ENCODE peak calls at places on chromosomes 12 and 14, in five cellular contexts. E is ovary, Y is sigmoid colon, M is aorta, H is left ventricle myocardium inferior. S is an unnamed sample.

GRCh38 chr14:81323621-81324400 is 76.3 kb downstream of the STON2 start:
- DNase-seq in E (no peak), H (no peak), M (no peak), Y (no peak), S (peak; percentile 57)

GRCh38 chr12:113688313-113688712 is 216.6 kb upstream of the LHX5 start:
- DNase-seq in E (no peak), M (no peak), Y (no peak), H (no peak), S (no peak)

GRCh38 chr14:54278087-54278486 is 118.7 kb upstream of the CDKN3 start:
- DNase-seq in H (no peak), M (no peak), E (no peak), Y (no peak), S (no peak)

GRCh38 chr12:752673-753400 is 458 bp downstream of the WNK1 start:
- DNase-seq in Y (no peak), E (peak; percentile 73), M (peak; percentile 89), H (peak; percentile 57), S (peak; percentile 59)

GRCh38 chr12:104060791-104061190 is 3.5 kb upstream of the HCFC2 start:
- DNase-seq in E (no peak), M (no peak), H (no peak), Y (no peak), S (no peak)

GRCh38 chr12:94047781-94048567 is 100.4 kb upstream of the PLXNC1 start:
- DNase-seq in Y (no peak), M (no peak), E (no peak), H (no peak), S (no peak)

GRCh38 chr12:108054496-108054895 is 74.6 kb upstream of the WSCD2 start:
- DNase-seq in H (no peak), E (no peak), Y (no peak), M (no peak), S (no peak)

GRCh38 chr12:93857279-93857894 is 180.2 kb downstream of the CRADD start:
- DNase-seq in H (no peak), M (no peak), Y (no peak), E (no peak), S (peak; percentile 25)

GRCh38 chr12:46230985-46231384 is 37.9 kb downstream of the SLC38A1 start:
- DNase-seq in E (no peak), Y (no peak), H (no peak), M (no peak), S (no peak)

GRCh38 chr14:104682107-104682593 is 7.3 kb upstream of the INF2 start:
- DNase-seq in M (no peak), Y (peak; percentile 62), H (peak; percentile 17), E (no peak), S (peak; percentile 53)

GRCh38 chr12:388547-389137 is 478 bp downstream of the KDM5A start:
- DNase-seq in H (peak; percentile 15), M (no peak), E (no peak), Y (no peak), S (peak; percentile 20)

GRCh38 chr14:72525087-72525909 is 368.6 kb downstream of the DPF3 start:
- DNase-seq in H (no peak), Y (no peak), M (no peak), E (no peak), S (no peak)

GRCh38 chr14:23101213-23101970 is 3.4 kb downstream of the CIROP start:
- DNase-seq in Y (no peak), E (no peak), H (no peak), M (peak; percentile 57), S (no peak)

GRCh38 chr12:56129210-56129691 is 1.2 kb downstream of the ESYT1 start:
- DNase-seq in M (peak; percentile 92), Y (peak; percentile 88), E (peak; percentile 74), H (peak; percentile 65), S (peak; percentile 68)

GRCh38 chr12:130161261-130162231 is 718 bp upstream of the FZD10 start:
- DNase-seq in H (peak; percentile 27), Y (no peak), E (peak; percentile 47), M (peak; percentile 83), S (peak; percentile 26)

GRCh38 chr14:104562606-104563005 is 17.0 kb upstream of the C14orf180 start:
- DNase-seq in H (no peak), Y (no peak), E (no peak), M (peak; percentile 52), S (no peak)

GRCh38 chr12:79174656-79175055 is 310.1 kb downstream of the SYT1 start:
- DNase-seq in H (no peak), Y (no peak), E (no peak), M (no peak), S (peak; percentile 33)

GRCh38 chr14:29629839-29630238 is 297.8 kb downstream of the PRKD1 start:
- DNase-seq in Y (no peak), M (no peak), E (no peak), H (no peak), S (no peak)

GRCh38 chr12:16110596-16110995 is 166.9 kb downstream of the SLC15A5 start:
- DNase-seq in Y (no peak), E (no peak), M (no peak), H (no peak), S (no peak)

GRCh38 chr12:39300799-39301198 is 142.1 kb downstream of the KIF21A start:
- DNase-seq in M (no peak), E (no peak), H (no peak), Y (no peak), S (no peak)

GRCh38 chr14:64423987-64424386 is 35.8 kb downstream of the MTHFD1 start:
- DNase-seq in Y (no peak), M (no peak), H (no peak), E (no peak), S (peak; percentile 61)

GRCh38 chr14:88616697-88617096 is 53.9 kb downstream of the ZC3H14 start:
- DNase-seq in Y (no peak), M (no peak), E (no peak), H (no peak), S (no peak)

GRCh38 chr12:114945351-114945750 is 261.4 kb upstream of the TBX3 start:
- DNase-seq in Y (no peak), H (no peak), E (no peak), M (no peak), S (no peak)

GRCh38 chr12:41802803-41803202 is 341.9 kb downstream of the GXYLT1 start:
- DNase-seq in M (no peak), H (no peak), E (no peak), Y (no peak), S (no peak)

GRCh38 chr12:43004908-43005307 is 415.4 kb upstream of the PRICKLE1 start:
- DNase-seq in M (no peak), H (no peak), E (no peak), Y (no peak), S (no peak)

GRCh38 chr14:23056956-23057756 is at the start of gene CDH24:
- DNase-seq in E (peak; percentile 73), Y (peak; percentile 86), M (peak; percentile 90), H (peak; percentile 75), S (peak; percentile 79)

GRCh38 chr12:30146561-30146960 is 362.8 kb upstream of the TMTC1 start:
- DNase-seq in E (no peak), Y (no peak), M (no peak), H (no peak), S (no peak)

GRCh38 chr14:70789361-70789760 is 20.0 kb downstream of the MAP3K9 start:
- DNase-seq in H (no peak), Y (no peak), M (no peak), E (peak; percentile 73), S (peak; percentile 1)

GRCh38 chr12:77742631-77743030 is 88.1 kb upstream of the NAV3 start:
- DNase-seq in H (no peak), M (no peak), E (no peak), Y (no peak), S (no peak)

GRCh38 chr12:77751939-77752338 is 78.8 kb upstream of the NAV3 start:
- DNase-seq in M (no peak), H (no peak), E (no peak), Y (no peak), S (no peak)

GRCh38 chr12:77741974-77742517 is 88.6 kb upstream of the NAV3 start:
- DNase-seq in M (no peak), H (no peak), E (no peak), Y (no peak), S (no peak)

GRCh38 chr12:77746108-77746507 is 84.6 kb upstream of the NAV3 start:
- DNase-seq in M (no peak), H (no peak), E (no peak), Y (no peak), S (peak; percentile 66)
- H3K4me1 ChIP-seq in M (no peaks in the 10 kb centered on the region), H (no peaks in the 10 kb centered on the region), E (no peaks in the 10 kb centered on the region), Y (no peaks in the 10 kb centered on the region), S (no peaks in the 10 kb centered on the region)

DNA sequence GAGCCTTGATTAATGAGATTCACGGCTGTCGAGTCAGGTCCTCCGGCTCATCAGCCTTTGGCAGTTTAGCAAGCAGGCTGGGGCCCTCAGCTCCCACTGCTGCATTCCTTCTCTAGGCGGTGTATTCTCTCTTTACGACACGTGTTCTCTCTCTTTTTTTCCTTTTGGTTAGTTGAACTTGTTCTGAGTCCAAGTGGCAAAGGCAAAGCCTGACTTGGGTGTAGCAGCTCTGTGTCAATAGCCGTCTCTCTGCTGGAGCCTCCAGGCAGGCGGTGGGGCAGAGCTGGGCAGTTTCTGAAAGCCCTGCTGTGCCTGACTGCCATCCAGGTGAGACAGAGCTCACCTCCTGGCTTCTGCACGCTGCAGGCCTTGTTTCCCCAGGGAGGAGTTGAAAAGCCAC is 46.6 kb downstream of the SUSD6 start:
- DNase-seq in H (no peak), E (no peak), Y (no peak), M (no peak), S (peak; percentile 34)
- H3K4me1 ChIP-seq in H (peaks cover 90% of the 10 kb centered on the region), E (peaks cover 22% of the 10 kb centered on the region), Y (peaks cover 82% of the 10 kb centered on the region), M (peaks cover 7% of the 10 kb centered on the region), S (peaks cover 20% of the 10 kb centered on the region)

GRCh38 chr14:93045965-93046695 is 69.6 kb downstream of the ITPK1 start:
- DNase-seq in H (no peak), M (no peak), Y (no peak), E (no peak), S (peak; percentile 69)
- H3K4me1 ChIP-seq in H (peaks cover 100% of the 10 kb centered on the region), M (no peaks in the 10 kb centered on the region), Y (peaks cover 83% of the 10 kb centered on the region), E (peaks cover 12% of the 10 kb centered on the region), S (peaks cover 57% of the 10 kb centered on the region)

GRCh38 chr12:91138337-91138905 is 27.1 kb upstream of the LUM start:
- DNase-seq in Y (peak; percentile 73), E (peak; percentile 34), M (no peak), H (peak; percentile 19), S (no peak)
- H3K4me1 ChIP-seq in Y (peaks cover 62% of the 10 kb centered on the region), E (peaks cover 15% of the 10 kb centered on the region), M (peaks cover 6% of the 10 kb centered on the region), H (peaks cover 14% of the 10 kb centered on the region), S (no peaks in the 10 kb centered on the region)

GRCh38 chr12:92136883-92137582 is 8.6 kb downstream of the BTG1 start:
- DNase-seq in M (no peak), E (no peak), H (no peak), Y (no peak), S (no peak)
- H3K4me1 ChIP-seq in M (peaks cover 4% of the 10 kb centered on the region), E (peaks cover 8% of the 10 kb centered on the region), H (peaks cover 99% of the 10 kb centered on the region), Y (peaks cover 82% of the 10 kb centered on the region), S (peaks cover 68% of the 10 kb centered on the region)

GRCh38 chr12:57158186-57158585 is 10.8 kb upstream of the LRP1-AS start:
- DNase-seq in M (no peak), Y (peak; percentile 63), E (no peak), H (no peak), S (no peak)

GRCh38 chr12:57159341-57159740 is 11.9 kb upstream of the LRP1-AS start:
- DNase-seq in M (no peak), H (no peak), E (no peak), Y (peak; percentile 64), S (no peak)

GRCh38 chr12:57157588-57158173 is 10.3 kb upstream of the LRP1-AS start:
- DNase-seq in E (no peak), M (no peak), H (no peak), Y (peak; percentile 65), S (no peak)

GRCh38 chr12:57160021-57160420 is 12.6 kb upstream of the LRP1-AS start:
- DNase-seq in E (no peak), H (no peak), M (no peak), Y (no peak), S (no peak)

GRCh38 chr12:57158665-57159064 is 11.2 kb upstream of the LRP1-AS start:
- DNase-seq in M (no peak), Y (peak; percentile 63), E (no peak), H (no peak), S (no peak)
- H3K4me1 ChIP-seq in M (no peaks in the 10 kb centered on the region), Y (peaks cover 17% of the 10 kb centered on the region), E (no peaks in the 10 kb centered on the region), H (peaks cover 25% of the 10 kb centered on the region), S (no peaks in the 10 kb centered on the region)

S was measured in cardiac muscle cell.